ENCODE peak calls at places on chromosomes 3 and 15, in ten cellular contexts. W is NCI-H82; V is astrocyte of the hippocampus; O is CD4-positive, CD25-positive, alpha-beta regulatory T cell; M is PC-9; K is NCI-H345; T is NCI-H1092 treated with DMSO at 0.1 percent for 48 hours; P is mesenteric fat pad; G is GM03348; C is KG1. Y is an unnamed sample.

GRCh38 chr15:36370735-36371115 is 208.7 kb upstream of the CDIN1 start:
- DNase-seq in W (no peak), V (peak), O (no peak), M (peak), K (no peak), T (no peak), P (no peak), G (peak), C (no peak), Y (no peak)

GRCh38 chr15:70526221-70526973 is 237.0 kb downstream of the UACA start:
- DNase-seq in W (peak), V (peak), O (no peak), M (peak), K (peak), T (peak), P (peak), G (peak), C (no peak), Y (peak)

GRCh38 chr3:151356791-151357460 is 27.6 kb upstream of the P2RY13 start:
- DNase-seq in W (peak), V (peak), O (no peak), M (no peak), K (no peak), T (no peak), P (no peak), G (peak), C (no peak), Y (no peak)

GRCh38 chr3:143478124-143478693 is 358.6 kb downstream of the CHST2 start:
- DNase-seq in W (no peak), V (peak), O (no peak), M (no peak), K (no peak), T (no peak), P (no peak), G (no peak), C (no peak), Y (no peak)

GRCh38 chr3:177335728-177336127 is 138.4 kb upstream of the TBL1XR1 start:
- DNase-seq in W (peak), V (peak), O (no peak), M (peak), K (no peak), T (no peak), P (no peak), G (peak), C (no peak), Y (no peak)

GRCh38 chr15:23372284-23372683 is 17.7 kb downstream of the GOLGA8S start:
- DNase-seq in W (no peak), V (no peak), O (no peak), M (no peak), K (no peak), T (no peak), P (no peak), G (no peak), C (no peak), Y (no peak)

GRCh38 chr3:117756580-117756979 is 1047.0 kb downstream of the TUSC7 start:
- DNase-seq in W (peak), V (peak), O (no peak), M (no peak), K (no peak), T (no peak), P (no peak), G (no peak), C (no peak), Y (no peak)

GRCh38 chr3:142929109-142929508 is 34.4 kb downstream of the PAQR9 start:
- DNase-seq in W (peak), V (peak), O (peak), M (peak), K (no peak), T (no peak), P (no peak), G (peak), C (no peak), Y (peak)

GRCh38 chr15:91936182-91936775 is 82.8 kb downstream of the SLCO3A1 start:
- DNase-seq in W (no peak), V (no peak), O (no peak), M (no peak), K (no peak), T (no peak), P (no peak), G (no peak), C (no peak), Y (no peak)

GRCh38 chr15:56454841-56455240 is 10.1 kb downstream of the MNS1 start:
- DNase-seq in W (peak), V (peak), O (no peak), M (no peak), K (no peak), T (no peak), P (no peak), G (no peak), C (no peak), Y (no peak)

GRCh38 chr3:141728355-141728892 is 9.7 kb upstream of the RNF7 start:
- DNase-seq in W (no peak), V (no peak), O (no peak), M (no peak), K (no peak), T (no peak), P (no peak), G (no peak), C (no peak), Y (no peak)